ENCODE peak calls at places on chromosomes 3 and 15, in five cellular contexts. O is natural killer cell, E is gastrocnemius medialis, Z is choroid plexus epithelial cell, X is stomach. Y is an unnamed sample.

GRCh38 chr3:37668431-37668830 is 193.2 kb upstream of the CTDSPL start:
- DNase-seq in Z (no peak), E (no peak), O (no peak), X (no peak), Y (no peak)

GRCh38 chr3:68958932-68959331 is 26.6 kb upstream of the TAFA4 start:
- DNase-seq in X (no peak), E (no peak), Z (no peak), O (no peak), Y (no peak)

GRCh38 chr15:29818141-29818540 is 4.1 kb downstream of the TJP1 start:
- DNase-seq in X (no peak), E (no peak), Z (no peak), O (no peak), Y (no peak)

GRCh38 chr3:120767106-120767505 is 24.6 kb downstream of the GTF2E1 start:
- DNase-seq in Z (peak), O (no peak), X (no peak), E (no peak), Y (no peak)

GRCh38 chr3:149414557-149415231 is 37.2 kb upstream of the TM4SF1 start:
- DNase-seq in Z (peak), X (no peak), O (no peak), E (no peak), Y (no peak)

GRCh38 chr15:68347392-68347791 is 69.8 kb downstream of the FEM1B start:
- DNase-seq in X (no peak), O (no peak), E (no peak), Z (peak), Y (no peak)

GRCh38 chr15:52567886-52568568 is 803 bp downstream of the ARPP19 start:
- DNase-seq in E (peak), Z (peak), O (no peak), X (peak), Y (no peak)

GRCh38 chr3:171556574-171557145 is 96.5 kb upstream of the TNIK start:
- DNase-seq in O (no peak), E (no peak), X (no peak), Z (peak), Y (no peak)

GRCh38 chr3:176906046-176906905 is 291.0 kb downstream of the TBL1XR1 start:
- DNase-seq in E (no peak), X (no peak), O (no peak), Z (peak), Y (no peak)

GRCh38 chr3:79490165-79491028 is 277.4 kb downstream of the ROBO1 start:
- DNase-seq in E (peak), O (no peak), X (peak), Z (peak), Y (no peak)

GRCh38 chr3:147373301-147373700 is 33.0 kb downstream of the ZIC4 start:
- DNase-seq in X (no peak), O (no peak), E (no peak), Z (no peak), Y (no peak)

GRCh38 chr3:46409735-46410489 is 2.9 kb downstream of the CCRL2 start:
- DNase-seq in Z (no peak), X (no peak), O (no peak), E (no peak), Y (no peak)
- TF ChIP-seq CTCF in Z (no peak), X (no peak), O (no peak), E (no peak), Y (no peak)

DNA sequence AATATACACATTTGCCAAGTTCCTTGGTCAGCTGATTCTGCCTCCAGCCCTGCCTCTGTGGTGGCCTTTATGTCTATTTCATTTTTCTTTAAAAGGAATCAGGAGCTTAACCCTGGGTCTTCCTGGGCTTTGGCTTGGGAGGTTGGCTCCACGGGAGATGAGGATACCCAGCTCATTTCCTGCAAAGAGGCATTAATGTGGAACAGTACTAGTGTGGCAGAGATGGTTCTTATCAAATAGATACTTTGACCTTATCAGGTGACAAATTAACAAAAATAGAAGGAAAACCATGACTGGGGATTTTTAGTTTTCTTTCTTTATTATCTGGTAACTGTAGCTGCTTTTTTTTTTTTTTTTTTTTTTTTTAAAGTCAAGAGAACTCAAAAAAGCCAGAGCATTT is 42.8 kb downstream of the BBS4 start:
- DNase-seq in E (no peak), Z (no peak), O (no peak), X (no peak), Y (no peak)
- TF ChIP-seq CTCF in E (no peak), Z (no peak), O (no peak), X (no peak), Y (no peak)

GRCh38 chr3:29880809-29881208 is 599.9 kb downstream of the RBMS3 start:
- DNase-seq in O (no peak), X (no peak), E (no peak), Z (no peak), Y (no peak)
- TF ChIP-seq CTCF in O (no peak), X (no peak), E (no peak), Z (no peak), Y (no peak)

GRCh38 chr3:46674031-46674592 is 19.4 kb downstream of the ALS2CL start:
- DNase-seq in O (no peak), X (no peak), E (peak), Z (no peak), Y (no peak)
- TF ChIP-seq CTCF in O (no peak), X (no peak), E (no peak), Z (peak), Y (no peak)

GRCh38 chr15:50151468-50151867 is 30.5 kb upstream of the SLC27A2 start:
- DNase-seq in X (no peak), Z (no peak), O (no peak), E (no peak), Y (no peak)
- TF ChIP-seq CTCF in X (no peak), Z (no peak), O (no peak), E (no peak), Y (no peak)

GRCh38 chr3:3309836-3310235 is 130.3 kb upstream of the CRBN start:
- DNase-seq in E (no peak), O (no peak), X (no peak), Z (no peak), Y (no peak)

GRCh38 chr3:3307491-3307890 is 128.0 kb upstream of the CRBN start:
- DNase-seq in Z (no peak), E (no peak), X (no peak), O (no peak), Y (no peak)

GRCh38 chr3:3302964-3303363 is 123.5 kb upstream of the CRBN start:
- DNase-seq in E (no peak), X (no peak), Z (no peak), O (no peak), Y (no peak)

GRCh38 chr3:3305087-3305486 is 125.6 kb upstream of the CRBN start:
- DNase-seq in O (no peak), X (no peak), Z (no peak), E (no peak), Y (no peak)
- TF ChIP-seq CTCF in O (no peak), X (no peak), Z (no peak), E (no peak), Y (no peak)

DNA sequence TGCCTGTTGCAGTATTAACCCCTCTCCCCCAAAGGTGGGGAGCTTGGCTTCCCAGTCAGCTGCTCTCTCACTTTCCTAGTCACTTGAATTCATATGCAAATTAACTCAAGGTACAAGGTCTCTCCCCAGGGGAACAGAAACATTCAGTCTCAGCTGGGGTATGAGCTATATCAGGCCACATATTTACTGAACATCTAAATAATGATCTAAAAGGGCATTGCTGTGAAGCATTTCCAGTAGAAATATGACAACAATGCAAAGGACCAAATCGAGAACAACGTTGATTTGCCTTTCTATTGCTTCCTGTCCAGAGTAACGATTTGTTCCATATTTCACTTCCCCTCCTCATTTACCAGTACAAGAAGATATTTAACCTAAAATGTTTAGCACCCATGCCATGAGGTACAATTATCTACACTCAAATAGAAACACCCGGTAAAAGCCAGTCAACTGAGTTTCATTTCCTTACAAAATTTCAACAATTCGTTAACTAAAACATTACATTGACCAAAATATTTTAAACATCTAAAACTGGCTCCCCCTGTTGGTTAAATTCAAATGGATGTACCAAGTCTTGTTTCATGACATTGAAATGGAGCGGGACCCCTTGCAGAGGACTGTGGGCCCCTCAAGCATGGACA is 36.5 kb upstream of the KLHL6 start:
- DNase-seq in E (no peak), X (no peak), O (no peak), Z (peak), Y (no peak)
- TF ChIP-seq CTCF in E (no peak), X (no peak), O (peak), Z (peak), Y (peak)

DNA sequence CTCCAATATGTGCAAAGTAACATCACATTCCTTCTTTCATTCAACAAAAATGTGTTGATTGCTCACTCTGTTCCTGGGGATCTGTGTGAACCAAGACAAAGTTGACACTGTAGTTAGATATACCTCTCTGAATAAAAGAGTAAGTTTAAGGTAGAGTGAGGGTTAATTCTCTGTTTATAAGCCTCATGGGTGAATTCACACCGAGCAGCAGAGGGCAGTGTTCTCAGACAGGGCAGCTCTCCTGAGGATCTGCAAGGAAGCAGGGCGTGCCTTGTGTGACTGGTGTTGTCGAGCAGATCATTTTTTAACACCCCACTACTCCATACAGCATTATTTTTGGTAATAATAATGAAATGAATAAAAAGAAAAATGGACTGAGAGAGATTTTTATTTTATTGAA is 34.4 kb downstream of the PAQR9 start:
- DNase-seq in X (peak), O (no peak), Z (peak), E (peak), Y (no peak)
- TF ChIP-seq CTCF in X (no peak), O (no peak), Z (peak), E (peak), Y (no peak)

GRCh38 chr15:92683511-92683834 is 27.9 kb upstream of the FAM174B start:
- DNase-seq in E (peak), X (peak), Z (peak), O (no peak), Y (no peak)
- TF ChIP-seq CTCF in E (peak), X (peak), Z (peak), O (no peak), Y (no peak)

Y was measured in activated B cell treated with CpG ODN at 0.5 μM for 24 hours.